ENCODE peak calls at places on chromosomes 3 and 15, in nine cellular contexts. E is stimulated activated CD4-positive, alpha-beta T cell treated with anti-CD3 and anti-CD28 coated beads, Interleukin-12 subunit alpha, Interleukin-12 subunit beta, amount 100 ng/mL, for 4 hours; L is A673; O is NCI-H226; J is hypothalamus; A is neural crest cell; S is GM20000; Q is activated gamma-delta T cell treated with anti-CD3 and anti-CD28 coated beads, Interleukin-2, amount 50 U/mL, for 16 hours; K is NCI-H2081. I is an unnamed sample.
A peak's percentile ranks its signal among the peaks of the same experiment; 100 is the strongest.

GRCh38 chr3:49158108-49158709 is 7.9 kb downstream of the CCDC71 start:
- DNase-seq in J (no peak), S (peak; percentile 56), K (peak; percentile 5), O (peak; percentile 10), Q (peak; percentile 30), A (peak; percentile 17), L (no peak), E (peak; percentile 42), I (no peak)

GRCh38 chr3:13528217-13528801 is 20.6 kb upstream of the FBLN2 start:
- DNase-seq in K (no peak), L (peak; percentile 39), O (peak; percentile 42), A (peak; percentile 29), S (no peak), Q (no peak), E (no peak), J (no peak), I (no peak)

GRCh38 chr3:43364926-43365325 is 78.6 kb downstream of the SNRK start:
- DNase-seq in K (no peak), L (no peak), J (no peak), S (no peak), E (no peak), Q (no peak), A (no peak), O (no peak), I (no peak)

GRCh38 chr15:77421370-77421700 is 647 bp downstream of the HMG20A start:
- DNase-seq in S (no peak), E (no peak), O (no peak), Q (no peak), K (no peak), L (no peak), J (no peak), A (no peak), I (no peak)

GRCh38 chr15:42548258-42549051 is at the start of the genes HAUS2 and LRRC57:
- DNase-seq in L (peak; percentile 90), E (peak; percentile 89), A (peak; percentile 85), Q (peak; percentile 75), J (peak; percentile 78), S (peak; percentile 91), K (peak; percentile 90), O (peak; percentile 67), I (peak; percentile 91)

GRCh38 chr3:49780080-49780967 is 6.0 kb downstream of the IP6K1 start:
- DNase-seq in E (no peak), L (no peak), K (no peak), Q (no peak), A (no peak), S (no peak), O (no peak), J (no peak), I (no peak)

GRCh38 chr3:129592362-129593150 is 13.9 kb downstream of the PLXND1 start:
- DNase-seq in J (peak; percentile 36), A (peak; percentile 44), L (no peak), O (no peak), Q (no peak), E (no peak), S (no peak), K (no peak), I (no peak)

GRCh38 chr3:128426128-128426921 is 40.4 kb downstream of the DNAJB8 start:
- DNase-seq in J (peak; percentile 20), O (no peak), E (peak; percentile 56), S (peak; percentile 96), A (peak; percentile 72), K (no peak), L (peak; percentile 58), Q (peak; percentile 25), I (peak; percentile 63)

GRCh38 chr3:33437556-33438283 is 2.5 kb downstream of the UBP1 start:
- DNase-seq in J (no peak), L (peak; percentile 19), S (no peak), E (no peak), Q (no peak), A (no peak), K (peak; percentile 23), O (peak; percentile 68), I (no peak)

GRCh38 chr15:38814891-38815290 is 250.3 kb upstream of the RASGRP1 start:
- DNase-seq in A (no peak), L (no peak), J (no peak), O (no peak), Q (no peak), S (no peak), K (no peak), E (no peak), I (no peak)